ENCODE peak calls at places on chromosomes 6 and 20, in six cellular contexts. S is CD4-positive, alpha-beta T cell; F is activated CD4-positive, alpha-beta T cell treated with anti-CD3 and anti-CD28 coated beads, Interleukin-2, amount 50 U/mL, for 1 hour; V is transverse colon; K is ELR; Z is GM12891. C is an unnamed sample.

GRCh38 chr6:117506180-117506835 is 23.8 kb downstream of the DCBLD1 start:
- DNase-seq in S (no peak), Z (no peak), F (no peak), K (peak), V (no peak), C (no peak)

GRCh38 chr6:42136508-42137191 is 5.8 kb downstream of the C6orf132 start:
- DNase-seq in K (peak), F (no peak), Z (peak), V (peak), S (no peak), C (no peak)

GRCh38 chr6:43950731-43951062 is 176.6 kb downstream of the MRPL14 start:
- DNase-seq in F (no peak), S (no peak), Z (no peak), K (no peak), V (no peak), C (peak)

GRCh38 chr6:106254636-106255035 is 70.9 kb downstream of the ATG5 start:
- DNase-seq in V (no peak), S (no peak), K (peak), Z (no peak), F (no peak), C (no peak)

GRCh38 chr20:32523613-32524218 is 61.4 kb downstream of the NOL4L start:
- DNase-seq in V (no peak), K (no peak), S (no peak), F (no peak), Z (no peak), C (no peak)

GRCh38 chr6:106339334-106340029 is 13.9 kb upstream of the ATG5 start:
- DNase-seq in S (peak), K (peak), F (peak), V (peak), Z (no peak), C (no peak)

GRCh38 chr6:110890288-110890687 is 15.7 kb downstream of the AMD1 start:
- DNase-seq in K (no peak), S (no peak), F (no peak), V (no peak), Z (no peak), C (no peak)

GRCh38 chr6:120354452-120355098 is 979.7 kb downstream of the TBC1D32 start:
- DNase-seq in S (no peak), V (no peak), F (no peak), Z (no peak), K (peak), C (no peak)

GRCh38 chr20:46102940-46103339 is 13.2 kb upstream of the NCOA5 start:
- DNase-seq in V (no peak), F (no peak), S (no peak), K (no peak), Z (no peak), C (no peak)

GRCh38 chr6:145960918-145961604 is 3.1 kb downstream of the SHPRH start:
- DNase-seq in V (no peak), F (no peak), S (no peak), K (no peak), Z (no peak), C (no peak)

GRCh38 chr6:33904050-33904827 is 100.4 kb upstream of the MLN start:
- DNase-seq in V (peak), S (peak), F (peak), Z (peak), K (no peak), C (no peak)

GRCh38 chr20:25584905-25585704 is at the start of gene NINL:
- DNase-seq in Z (peak), V (peak), S (peak), F (peak), K (peak), C (no peak)

GRCh38 chr6:39102024-39102820 is 12.8 kb downstream of the SAYSD1 start:
- DNase-seq in K (peak), Z (no peak), V (no peak), F (no peak), S (no peak), C (no peak)

GRCh38 chr20:63587781-63588591 is 13.9 kb upstream of the HELZ2 start:
- DNase-seq in V (no peak), Z (no peak), F (no peak), S (no peak), K (no peak), C (no peak)

GRCh38 chr6:90074161-90074560 is 179.9 kb downstream of the GJA10 start:
- DNase-seq in S (no peak), V (no peak), K (peak), Z (no peak), F (no peak), C (no peak)

GRCh38 chr6:64504509-64504908 is 868.9 kb downstream of the PHF3 start:
- DNase-seq in S (no peak), Z (no peak), F (no peak), V (no peak), K (no peak), C (no peak)

GRCh38 chr20:61735503-61735785 is 330.2 kb downstream of the TAF4 start:
- DNase-seq in F (no peak), S (no peak), Z (no peak), V (no peak), K (no peak), C (no peak)

GRCh38 chr6:82955841-82956240 is 109.8 kb downstream of the UBE3D start:
- DNase-seq in F (no peak), V (no peak), Z (no peak), K (peak), S (no peak), C (no peak)

C was measured in vagina.